ENCODE peak calls at places on chromosome 19, in five cellular contexts. H is uterus, R is H9, K is body of pancreas, N is MM.1S. G is an unnamed sample. For H3K4me1, the result is how much of the 10 kb centered on the place peaks cover.

GRCh38 chr19:16319466-16319865 is 5.2 kb upstream of the KLF2 start:
- DNase-seq in H (no peak), R (no peak), K (no peak), N (no peak), G (peak)

GRCh38 chr19:1069009-1069779 is 2.2 kb downstream of the ARHGAP45 start:
- DNase-seq in H (no peak), R (no peak), K (peak), N (peak), G (peak)

GRCh38 chr19:53553159-53553558 is 15.2 kb downstream of the ZNF331 start:
- DNase-seq in H (no peak), R (no peak), K (no peak), N (no peak), G (no peak)

GRCh38 chr19:2986951-2987491 is 9.7 kb downstream of the TLE6 start:
- DNase-seq in H (no peak), R (peak), K (no peak), N (no peak), G (no peak)

GRCh38 chr19:18239303-18239702 is 13.1 kb upstream of the PDE4C start:
- DNase-seq in H (no peak), R (peak), K (no peak), N (no peak), G (no peak)

GRCh38 chr19:10258080-10258710 is 6.2 kb downstream of the MRPL4 start:
- DNase-seq in H (no peak), R (no peak), K (no peak), N (no peak), G (no peak)

GRCh38 chr19:2970201-2970838 is 7.0 kb upstream of the TLE6 start:
- DNase-seq in H (peak), R (no peak), K (no peak), N (no peak), G (no peak)

GRCh38 chr19:3852614-3853254 is 16.1 kb downstream of the ZFR2 start:
- DNase-seq in H (no peak), R (no peak), K (peak), N (peak), G (no peak)

GRCh38 chr19:4567584-4568071 is 8.1 kb upstream of the SEMA6B start:
- DNase-seq in H (no peak), R (peak), K (peak), N (peak), G (peak)

GRCh38 chr19:41537789-41538188 is 38.2 kb upstream of the CEACAM21 start:
- DNase-seq in H (no peak), R (no peak), K (no peak), N (no peak), G (no peak)

GRCh38 chr19:13764821-13765394 is 586 bp downstream of the MRI1 start:
- DNase-seq in H (no peak), R (no peak), K (peak), N (no peak), G (no peak)

GRCh38 chr19:1469936-1470863 is 8.8 kb downstream of the C19orf25 start:
- DNase-seq in H (no peak), R (peak), K (peak), N (peak), G (peak)

GRCh38 chr19:18045307-18046013 is 37.5 kb downstream of the ARRDC2 start:
- DNase-seq in H (no peak), R (no peak), K (no peak), N (peak), G (no peak)

GRCh38 chr19:48539503-48540096 is 12.4 kb upstream of the SULT2B1 start:
- DNase-seq in H (no peak), R (no peak), K (peak), N (no peak), G (peak)

GRCh38 chr19:47994209-47994802 is at the start of gene ELSPBP1:
- DNase-seq in H (no peak), R (no peak), K (no peak), N (no peak), G (no peak)

GRCh38 chr19:18871543-18871942 is 24.4 kb downstream of the CERS1 start:
- DNase-seq in H (no peak), R (no peak), K (no peak), N (no peak), G (no peak)

GRCh38 chr19:6279931-6280591 is at the start of gene MLLT1:
- DNase-seq in H (peak), R (peak), K (peak), N (peak), G (peak)

GRCh38 chr19:13839938-13840750 is 36.8 kb upstream of the NANOS3 start:
- DNase-seq in H (no peak), R (peak), K (no peak), N (no peak), G (peak)

GRCh38 chr19:9362905-9363304 is at the start of gene ZNF177:
- DNase-seq in H (no peak), R (no peak), K (no peak), N (no peak), G (peak)

DNA sequence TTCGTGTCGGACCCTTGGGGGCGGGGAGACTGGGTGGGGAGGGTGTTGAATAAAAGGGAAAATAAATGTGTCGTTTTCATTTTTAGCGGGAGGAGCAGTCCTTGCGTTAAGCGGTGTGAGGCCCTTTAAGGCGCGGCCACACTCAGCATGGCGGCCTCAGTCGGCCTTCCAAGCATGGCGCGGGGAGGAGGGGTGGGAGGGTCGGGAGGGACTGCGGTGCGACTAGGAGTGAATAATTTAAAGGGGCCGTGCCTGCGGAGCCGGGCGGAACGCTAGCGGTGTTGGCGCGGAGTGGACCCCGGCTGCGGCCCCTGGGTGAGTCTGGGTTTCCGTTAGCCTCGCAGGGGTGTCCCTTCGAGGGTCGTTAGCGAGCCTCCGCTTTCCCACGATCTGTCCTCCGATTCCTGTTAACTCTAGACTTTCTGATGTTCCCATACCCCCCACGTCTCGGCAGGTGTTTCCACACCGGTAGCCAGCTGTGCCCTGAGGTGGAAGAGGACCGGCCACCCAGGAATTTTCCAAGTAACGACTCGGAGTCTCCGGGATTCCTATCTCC is 1.5 kb upstream of the PNPLA6 start:
- DNase-seq in H (peak), R (peak), K (peak), N (peak), G (peak)
- H3K27ac ChIP-seq in H (peak), R (no peak), K (peak), N (no peak), G (peak)

DNA sequence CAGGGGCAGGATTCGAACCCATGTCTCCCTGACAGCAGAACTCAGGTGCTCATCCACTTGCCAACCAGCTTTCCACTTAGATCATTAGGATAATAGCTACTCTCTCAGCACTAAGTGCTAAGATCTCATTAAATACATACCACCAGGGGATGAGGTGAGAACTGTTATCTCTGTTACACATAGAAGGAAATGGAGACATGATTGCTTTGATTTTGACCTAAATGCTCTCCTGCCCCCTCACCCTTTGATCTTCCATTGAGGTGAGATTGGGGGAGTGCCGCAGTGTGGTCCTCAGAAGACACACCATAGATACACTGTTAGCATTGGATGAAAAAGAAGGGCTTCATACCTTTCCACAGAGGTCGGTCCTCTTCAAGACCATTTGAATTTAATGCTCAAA is 38.9 kb upstream of the NPAS1 start:
- DNase-seq in H (no peak), R (no peak), K (no peak), N (no peak), G (no peak)
- H3K4me1 ChIP-seq in H (under half), R (under half), K (under half), N (under half), G (half or more)

DNA sequence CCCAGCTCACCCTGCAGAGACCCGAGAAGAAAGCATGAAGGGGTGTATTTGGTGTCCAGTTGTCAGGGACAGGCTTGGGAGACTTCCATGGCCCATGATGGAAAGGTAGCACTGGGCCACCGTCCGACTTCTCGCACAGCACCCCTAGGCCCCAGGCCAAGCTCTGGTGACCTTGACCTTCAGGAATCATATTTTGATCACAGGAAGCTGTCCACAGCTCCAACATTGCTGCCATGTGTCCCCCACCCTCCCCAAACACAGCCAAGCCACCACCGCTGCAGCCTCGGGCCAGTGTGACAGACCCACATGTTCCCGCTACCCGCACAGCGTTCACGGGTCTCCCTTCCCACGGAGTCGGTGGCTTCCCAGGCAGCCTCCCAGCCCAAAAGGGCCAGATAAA is 842 bp upstream of the PTGIR start:
- DNase-seq in H (peak), R (no peak), K (no peak), N (no peak), G (peak)
- H3K27ac ChIP-seq in H (peak), R (no peak), K (peak), N (no peak), G (peak)

GRCh38 chr19:33376423-33376822 is 2.9 kb downstream of the CEBPG start:
- DNase-seq in H (peak), R (no peak), K (peak), N (no peak), G (peak)

GRCh38 chr19:33373701-33374405 is at the start of gene CEBPG:
- DNase-seq in H (peak), R (no peak), K (peak), N (peak), G (peak)

GRCh38 chr19:33375156-33375744 is 1.7 kb downstream of the CEBPG start:
- DNase-seq in H (no peak), R (no peak), K (no peak), N (no peak), G (no peak)

GRCh38 chr19:33375760-33376159 is 2.3 kb downstream of the CEBPG start:
- DNase-seq in H (peak), R (no peak), K (no peak), N (no peak), G (no peak)

DNA sequence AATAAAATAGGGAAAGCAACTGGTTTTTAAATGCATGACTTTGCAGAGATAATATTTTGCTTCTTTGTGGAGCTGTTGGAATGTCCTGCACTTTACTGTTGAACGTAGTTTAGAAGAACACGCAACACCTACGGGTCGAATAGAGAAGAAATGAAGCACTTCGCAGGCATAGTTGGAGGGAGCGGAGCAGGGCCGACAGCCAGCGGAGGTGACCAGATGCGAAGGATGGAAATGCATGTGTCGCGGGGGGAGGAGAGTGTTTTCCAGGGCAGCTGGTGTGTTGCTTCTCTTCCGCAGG is 846 bp downstream of the CEBPG start:
- DNase-seq in H (peak), R (no peak), K (peak), N (no peak), G (no peak)
- H3K4me1 ChIP-seq in H (under half), R (under half), K (under half), N (under half), G (under half)

G was measured in heart left ventricle.